ENCODE peak calls at places on chromosomes 3 and 15, in five cellular contexts. One of them, this sample, is unnamed.

GRCh38 chr3:9395570-9396300 is 1.7 kb upstream of the SETD5 start:
- DNase-seq in H1: no peak
- DNase-seq in K562: no peak
- DNase-seq in GM12878: no peak
- DNase-seq in HepG2: no peak
- DNase-seq in this sample: no peak

GRCh38 chr3:165669967-165670366 is 167.3 kb downstream of the BCHE start:
- DNase-seq in K562: no peak
- DNase-seq in HepG2: no peak
- DNase-seq in H1: no peak
- DNase-seq in GM12878: no peak
- DNase-seq in this sample: no peak

GRCh38 chr3:51559266-51559907 is 20.9 kb downstream of the RAD54L2 start:
- DNase-seq in HepG2: no peak
- DNase-seq in K562: no peak
- DNase-seq in H1: no peak
- DNase-seq in GM12878: no peak
- DNase-seq in this sample: no peak

GRCh38 chr3:151183253-151183652 is 19.8 kb downstream of the GPR171 start:
- DNase-seq in GM12878: no peak
- DNase-seq in H1: no peak
- DNase-seq in HepG2: no peak
- DNase-seq in K562: no peak
- DNase-seq in this sample: no peak

GRCh38 chr3:3179407-3180094 is at the start of gene CRBN:
- DNase-seq in GM12878: peak; percentile 41
- DNase-seq in K562: peak; percentile 96
- DNase-seq in H1: peak; percentile 91
- DNase-seq in HepG2: peak; percentile 76
- DNase-seq in this sample: peak; percentile 84

GRCh38 chr3:46960081-46960701 is 16.4 kb downstream of the CCDC12 start:
- DNase-seq in H1: no peak
- DNase-seq in K562: no peak
- DNase-seq in GM12878: no peak
- DNase-seq in HepG2: no peak
- DNase-seq in this sample: no peak

GRCh38 chr3:99562990-99563607 is 75.3 kb upstream of the COL8A1 start:
- DNase-seq in K562: no peak
- DNase-seq in H1: no peak
- DNase-seq in GM12878: no peak
- DNase-seq in HepG2: no peak
- DNase-seq in this sample: no peak

GRCh38 chr15:68312701-68313204 is 35.2 kb downstream of the FEM1B start:
- DNase-seq in H1: peak; percentile 44
- DNase-seq in K562: no peak
- DNase-seq in GM12878: no peak
- DNase-seq in HepG2: no peak
- DNase-seq in this sample: no peak

GRCh38 chr3:186534113-186534669 is 10.0 kb downstream of the CRYGS start:
- DNase-seq in HepG2: no peak
- DNase-seq in H1: no peak
- DNase-seq in K562: no peak
- DNase-seq in GM12878: peak; percentile 95
- DNase-seq in this sample: no peak

GRCh38 chr15:68228971-68229385 is 550 bp downstream of the CLN6 start:
- DNase-seq in K562: no peak
- DNase-seq in HepG2: no peak
- DNase-seq in H1: no peak
- DNase-seq in GM12878: no peak
- DNase-seq in this sample: no peak

GRCh38 chr15:58980351-58980939 is 7.0 kb upstream of the RNF111 start:
- DNase-seq in H1: no peak
- DNase-seq in K562: no peak
- DNase-seq in HepG2: peak; percentile 23
- DNase-seq in GM12878: no peak
- DNase-seq in this sample: no peak

GRCh38 chr3:30370681-30371271 is 235.6 kb upstream of the TGFBR2 start:
- DNase-seq in HepG2: peak; percentile 24
- DNase-seq in H1: no peak
- DNase-seq in K562: no peak
- DNase-seq in GM12878: no peak
- DNase-seq in this sample: no peak

GRCh38 chr3:71713041-71713440 is 12.2 kb downstream of the EIF4E3 start:
- DNase-seq in GM12878: no peak
- DNase-seq in HepG2: no peak
- DNase-seq in H1: no peak
- DNase-seq in K562: no peak
- DNase-seq in this sample: no peak

GRCh38 chr3:177089120-177089519 is 108.2 kb downstream of the TBL1XR1 start:
- DNase-seq in HepG2: no peak
- DNase-seq in H1: no peak
- DNase-seq in GM12878: no peak
- DNase-seq in K562: no peak
- DNase-seq in this sample: peak; percentile 29

GRCh38 chr15:39336926-39337325 is 244.0 kb upstream of the THBS1 start:
- DNase-seq in K562: no peak
- DNase-seq in HepG2: no peak
- DNase-seq in GM12878: no peak
- DNase-seq in H1: no peak
- DNase-seq in this sample: no peak

GRCh38 chr15:48778338-48778730 is 32.5 kb downstream of the CEP152 start:
- DNase-seq in GM12878: no peak
- DNase-seq in HepG2: no peak
- DNase-seq in H1: no peak
- DNase-seq in K562: no peak
- DNase-seq in this sample: no peak

GRCh38 chr15:73889725-73890124 is 16.4 kb downstream of the TBC1D21 start:
- DNase-seq in H1: no peak
- DNase-seq in K562: no peak
- DNase-seq in HepG2: no peak
- DNase-seq in GM12878: no peak
- DNase-seq in this sample: no peak

GRCh38 chr3:190001426-190001825 is 119.3 kb downstream of the P3H2 start:
- DNase-seq in K562: no peak
- DNase-seq in HepG2: no peak
- DNase-seq in H1: no peak
- DNase-seq in GM12878: no peak
- DNase-seq in this sample: no peak

GRCh38 chr3:16048435-16049318 is 125.8 kb upstream of the GALNT15 start:
- DNase-seq in H1: no peak
- DNase-seq in K562: peak; percentile 70
- DNase-seq in HepG2: peak; percentile 72
- DNase-seq in GM12878: peak; percentile 24
- DNase-seq in this sample: peak; percentile 18

GRCh38 chr15:91268510-91268909 is 168.5 kb downstream of the SV2B start:
- DNase-seq in GM12878: no peak
- DNase-seq in H1: peak; percentile 75
- DNase-seq in K562: peak; percentile 76
- DNase-seq in HepG2: no peak
- DNase-seq in this sample: peak; percentile 64

GRCh38 chr3:81726132-81726531 is 35.3 kb downstream of the GBE1 start:
- DNase-seq in K562: no peak
- DNase-seq in GM12878: no peak
- DNase-seq in HepG2: no peak
- DNase-seq in H1: no peak
- DNase-seq in this sample: no peak

GRCh38 chr3:10136426-10137005 is 5.1 kb upstream of the VHL start:
- DNase-seq in H1: no peak
- DNase-seq in K562: no peak
- DNase-seq in HepG2: no peak
- DNase-seq in GM12878: no peak
- DNase-seq in this sample: no peak

GRCh38 chr3:126258670-126259069 is 78.3 kb upstream of the ALDH1L1 start:
- DNase-seq in HepG2: no peak
- DNase-seq in H1: no peak
- DNase-seq in GM12878: no peak
- DNase-seq in K562: peak; percentile 54
- DNase-seq in this sample: no peak

GRCh38 chr3:46559030-46559704 is 6.9 kb downstream of the LRRC2 start:
- DNase-seq in HepG2: no peak
- DNase-seq in GM12878: no peak
- DNase-seq in H1: peak; percentile 16
- DNase-seq in K562: no peak
- DNase-seq in this sample: no peak

GRCh38 chr3:127104586-127104985 is 88.3 kb upstream of the PRR23E start:
- DNase-seq in H1: no peak
- DNase-seq in K562: no peak
- DNase-seq in GM12878: no peak
- DNase-seq in HepG2: no peak
- DNase-seq in this sample: no peak

DNA sequence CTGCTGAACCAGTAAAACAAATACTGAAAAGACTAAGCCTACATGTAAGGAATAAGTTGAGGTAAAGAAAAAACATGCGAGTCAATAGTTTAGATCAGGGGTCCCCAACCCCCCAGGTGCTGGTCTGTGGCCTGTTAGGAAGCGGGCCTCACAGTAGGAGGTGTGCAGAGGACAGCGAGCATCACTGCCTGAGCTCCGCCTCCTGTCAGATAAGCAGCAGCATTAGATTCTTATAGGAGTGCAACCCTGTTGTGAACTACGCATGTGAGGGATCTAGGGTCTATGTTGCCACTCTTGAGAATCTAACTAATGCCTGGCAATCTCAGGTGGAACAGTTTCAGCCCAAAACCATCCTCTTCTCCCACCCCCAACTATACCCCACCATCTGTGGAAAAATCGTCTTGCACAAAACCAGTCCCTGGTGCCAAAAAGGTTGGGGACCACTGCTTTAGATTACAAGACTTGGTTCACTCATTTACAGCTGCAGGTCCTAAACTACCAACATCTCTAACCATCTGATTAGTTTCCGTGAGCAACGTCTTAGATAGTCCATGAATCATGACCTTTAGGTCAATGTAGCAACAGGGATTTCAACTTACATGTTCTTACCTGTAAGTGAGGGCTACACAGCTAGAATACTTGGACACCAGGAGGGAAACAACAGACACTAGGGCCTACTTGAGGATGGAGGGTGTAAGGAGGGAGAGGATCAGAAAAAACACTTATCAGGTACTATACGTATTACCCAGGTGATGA is 66.7 kb downstream of the TRANK1 start:
- DNase-seq in GM12878: no peak
- DNase-seq in HepG2: no peak
- DNase-seq in K562: no peak
- DNase-seq in H1: no peak
- DNase-seq in this sample: no peak
- TF ChIP-seq ATF2 in GM12878: no peak
- TF ChIP-seq ATF2 in HepG2: no peak
- TF ChIP-seq ATF2 in K562: no peak
- TF ChIP-seq ATF2 in H1: no peak
- TF ChIP-seq ATF2 in this sample: no peak

GRCh38 chr15:36519067-36519466 is 60.4 kb upstream of the CDIN1 start:
- DNase-seq in H1: no peak
- DNase-seq in K562: no peak
- DNase-seq in HepG2: no peak
- DNase-seq in GM12878: no peak
- DNase-seq in this sample: no peak

GRCh38 chr15:36517758-36518157 is 61.7 kb upstream of the CDIN1 start:
- DNase-seq in K562: no peak
- DNase-seq in H1: no peak
- DNase-seq in GM12878: no peak
- DNase-seq in HepG2: no peak
- DNase-seq in this sample: no peak
- TF ChIP-seq ATF2 in K562: no peak
- TF ChIP-seq ATF2 in H1: no peak
- TF ChIP-seq ATF2 in GM12878: no peak
- TF ChIP-seq ATF2 in HepG2: no peak
- TF ChIP-seq ATF2 in this sample: no peak

GRCh38 chr3:197356741-197357140 is 58.3 kb upstream of the DLG1 start:
- DNase-seq in GM12878: no peak
- DNase-seq in K562: no peak
- DNase-seq in HepG2: no peak
- DNase-seq in H1: no peak
- DNase-seq in this sample: no peak

GRCh38 chr3:197353867-197354180 is 55.4 kb upstream of the DLG1 start:
- DNase-seq in K562: no peak
- DNase-seq in H1: no peak
- DNase-seq in GM12878: no peak
- DNase-seq in HepG2: no peak
- DNase-seq in this sample: no peak

GRCh38 chr3:197354195-197355059 is 56.0 kb upstream of the DLG1 start:
- DNase-seq in K562: no peak
- DNase-seq in GM12878: peak; percentile 11
- DNase-seq in HepG2: no peak
- DNase-seq in H1: no peak
- DNase-seq in this sample: no peak

GRCh38 chr3:197355713-197356112 is 57.3 kb upstream of the DLG1 start:
- DNase-seq in H1: no peak
- DNase-seq in GM12878: no peak
- DNase-seq in HepG2: peak; percentile 87
- DNase-seq in K562: no peak
- DNase-seq in this sample: no peak

GRCh38 chr3:197356275-197356674 is 57.9 kb upstream of the DLG1 start:
- DNase-seq in K562: no peak
- DNase-seq in H1: no peak
- DNase-seq in HepG2: no peak
- DNase-seq in GM12878: no peak
- DNase-seq in this sample: no peak
- TF ChIP-seq ATF2 in K562: no peak
- TF ChIP-seq ATF2 in H1: no peak
- TF ChIP-seq ATF2 in HepG2: no peak
- TF ChIP-seq ATF2 in GM12878: no peak
- TF ChIP-seq ATF2 in this sample: no peak

GRCh38 chr15:85649372-85649771 is 145.4 kb downstream of the KLHL25 start:
- DNase-seq in HepG2: peak; percentile 74
- DNase-seq in GM12878: no peak
- DNase-seq in K562: no peak
- DNase-seq in H1: no peak
- DNase-seq in this sample: no peak
- TF ChIP-seq ATF2 in HepG2: no peak
- TF ChIP-seq ATF2 in GM12878: no peak
- TF ChIP-seq ATF2 in K562: no peak
- TF ChIP-seq ATF2 in H1: no peak
- TF ChIP-seq ATF2 in this sample: no peak

GRCh38 chr3:122803977-122804376 is 9.1 kb downstream of the SLC49A4 start:
- DNase-seq in GM12878: no peak
- DNase-seq in H1: no peak
- DNase-seq in HepG2: no peak
- DNase-seq in K562: no peak
- DNase-seq in this sample: no peak
- TF ChIP-seq ATF2 in GM12878: no peak
- TF ChIP-seq ATF2 in H1: no peak
- TF ChIP-seq ATF2 in HepG2: no peak
- TF ChIP-seq ATF2 in K562: no peak
- TF ChIP-seq ATF2 in this sample: no peak

This sample was measured in WTC11.